ENCODE peak calls at places on chromosomes 13 and 19, in five cellular contexts. Y, H, Q, C and G are unnamed samples.

GRCh38 chr13:67119481-67119883 is 110.7 kb downstream of the PCDH9 start:
- DNase-seq in Y (peak; percentile 25), Q (no peak), C (no peak), H (no peak), G (peak; percentile 8)

GRCh38 chr13:111404746-111405145 is 84.3 kb downstream of the TEX29 start:
- DNase-seq in Y (no peak), H (no peak), C (no peak), Q (no peak), G (no peak)

GRCh38 chr13:37175996-37176395 is 70.5 kb upstream of the CSNK1A1L start:
- DNase-seq in C (no peak), Q (no peak), Y (no peak), H (no peak), G (no peak)

GRCh38 chr13:30241537-30241936 is 65.8 kb downstream of the KATNAL1 start:
- DNase-seq in Y (no peak), Q (no peak), C (no peak), H (no peak), G (no peak)

GRCh38 chr19:40596608-40597328 is 4.4 kb upstream of the LTBP4 start:
- DNase-seq in Q (peak; percentile 76), C (peak; percentile 45), H (peak; percentile 80), Y (peak; percentile 96), G (peak; percentile 67)

GRCh38 chr19:11849264-11849615 is 714 bp downstream of the ZNF439 start:
- DNase-seq in H (peak; percentile 14), C (no peak), Q (no peak), Y (no peak), G (no peak)

GRCh38 chr19:41323430-41324125 is 13.6 kb downstream of the CCDC97 start:
- DNase-seq in H (peak; percentile 37), Y (peak; percentile 93), Q (peak; percentile 84), C (peak; percentile 87), G (no peak)

GRCh38 chr19:14954071-14954655 is 12.9 kb downstream of the OR7C2 start:
- DNase-seq in H (peak; percentile 85), C (no peak), Y (no peak), Q (no peak), G (no peak)

GRCh38 chr13:23915308-23915707 is 18.0 kb upstream of the C1QTNF9B start:
- DNase-seq in H (no peak), Q (no peak), Y (no peak), C (peak; percentile 8), G (peak; percentile 24)

GRCh38 chr13:113400621-113401451 is 36.9 kb upstream of the GRTP1 start:
- DNase-seq in C (no peak), Q (no peak), H (no peak), Y (no peak), G (no peak)

GRCh38 chr13:49877629-49878218 is 58.4 kb downstream of the SPRYD7 start:
- DNase-seq in Y (no peak), C (no peak), H (peak; percentile 58), Q (no peak), G (no peak)

GRCh38 chr13:112182251-112182650 is 115.3 kb downstream of the SOX1 start:
- DNase-seq in C (no peak), Q (no peak), Y (no peak), H (no peak), G (no peak)

GRCh38 chr19:6374179-6374709 is 1.5 kb downstream of the PSPN start:
- DNase-seq in Q (no peak), Y (no peak), H (no peak), C (no peak), G (no peak)

GRCh38 chr13:65710514-65710913 is 1519.6 kb downstream of the PCDH9 start:
- DNase-seq in H (no peak), Q (no peak), Y (no peak), C (peak; percentile 28), G (no peak)

GRCh38 chr13:83151308-83151660 is 731.0 kb downstream of the SLITRK1 start:
- DNase-seq in C (no peak), H (no peak), Y (no peak), Q (no peak), G (no peak)

GRCh38 chr19:5052515-5052914 is 83.6 kb downstream of the KDM4B start:
- DNase-seq in H (peak; percentile 52), C (no peak), Q (peak; percentile 69), Y (no peak), G (no peak)

GRCh38 chr13:31441804-31442487 is 242.2 kb downstream of the B3GLCT start:
- DNase-seq in H (no peak), Q (no peak), C (no peak), Y (no peak), G (no peak)

GRCh38 chr19:14580623-14581237 is 2.2 kb upstream of the CLEC17A start:
- DNase-seq in Y (no peak), H (no peak), C (no peak), Q (no peak), G (no peak)

GRCh38 chr19:56476671-56477428 is at the start of gene ZNF667:
- DNase-seq in Y (no peak), C (no peak), H (peak; percentile 4), Q (peak; percentile 28), G (no peak)

GRCh38 chr19:14112809-14113385 is 4.7 kb downstream of the PRKACA start:
- DNase-seq in Q (no peak), Y (no peak), C (peak; percentile 29), H (peak; percentile 57), G (no peak)

GRCh38 chr19:39166571-39167391 is 30.0 kb upstream of the NCCRP1 start:
- DNase-seq in Y (no peak), H (no peak), C (peak; percentile 49), Q (peak; percentile 92), G (no peak)

GRCh38 chr19:29524912-29525870 is 603 bp upstream of the VSTM2B start:
- DNase-seq in H (peak; percentile 80), C (no peak), Y (no peak), Q (no peak), G (no peak)

GRCh38 chr13:90416519-90416918 is 931.0 kb upstream of the MIR17HG start:
- DNase-seq in C (no peak), Y (no peak), Q (no peak), H (no peak), G (no peak)

GRCh38 chr19:53195265-53195879 is 2.2 kb upstream of the ZNF665 start:
- DNase-seq in C (peak; percentile 67), H (peak; percentile 93), Y (peak; percentile 25), Q (peak; percentile 66), G (peak; percentile 42)

GRCh38 chr13:31957772-31958171 is 73.8 kb upstream of the FRY start:
- DNase-seq in C (no peak), Y (no peak), H (no peak), Q (no peak), G (no peak)

GRCh38 chr13:43089912-43090498 is 66.6 kb downstream of the DNAJC15 start:
- DNase-seq in Y (no peak), H (no peak), C (no peak), Q (no peak), G (no peak)

GRCh38 chr13:33799950-33800592 is 17.9 kb upstream of the RFC3 start:
- DNase-seq in C (peak; percentile 38), Q (peak; percentile 19), H (peak; percentile 37), Y (no peak), G (peak; percentile 12)

GRCh38 chr13:109787135-109787954 is 962 bp upstream of the IRS2 start:
- DNase-seq in Q (peak; percentile 73), C (no peak), H (peak; percentile 74), Y (no peak), G (no peak)
- TF ChIP-seq REST in Q (no peak), C (no peak), H (no peak), Y (no peak), G (no peak)

DNA sequence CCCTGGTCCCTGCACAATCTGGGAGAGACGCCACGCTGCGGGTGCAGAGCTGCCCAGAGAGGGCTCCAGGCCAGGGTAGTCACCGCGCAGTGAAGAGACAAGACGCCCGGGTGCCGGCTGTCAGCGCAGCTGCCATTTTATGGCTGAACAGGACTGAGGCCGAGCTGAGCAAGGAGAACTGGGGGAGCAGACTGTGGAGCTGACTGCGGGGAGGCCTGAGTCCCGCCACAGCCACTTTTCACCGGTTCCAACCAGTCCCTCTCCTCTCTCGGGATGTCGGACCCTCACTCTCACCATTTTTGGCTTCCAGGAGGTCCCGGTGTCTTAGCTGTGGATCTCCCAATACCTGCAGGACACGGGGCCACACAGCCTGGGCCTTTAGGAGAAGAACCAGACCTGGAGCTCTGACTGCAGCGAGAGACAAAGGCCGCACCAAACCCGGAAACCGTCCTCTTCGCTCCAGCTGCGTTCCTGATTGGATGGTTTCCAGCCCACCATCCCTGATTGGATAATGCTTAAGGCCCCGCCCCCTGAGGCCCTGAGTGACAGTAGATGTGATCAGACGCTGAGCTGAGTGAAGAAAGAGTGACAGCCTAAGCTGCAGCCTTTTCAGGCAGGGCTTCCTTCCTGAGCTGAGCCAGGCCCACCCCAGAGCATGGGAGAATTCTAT is at the start of gene ZNF626:
- DNase-seq in C (peak; percentile 93), Y (no peak), Q (peak; percentile 89), H (peak; percentile 100), G (no peak)
- H3K4me2 ChIP-seq in C (peak within 1 kb of the TSS; percentile 69), Y (no peak within 1 kb of the TSS), Q (peak within 1 kb of the TSS; percentile 75), H (peak within 1 kb of the TSS; percentile 83), G (no peak within 1 kb of the TSS)

GRCh38 chr13:28754698-28755545 is 36.2 kb upstream of the SLC46A3 start:
- DNase-seq in H (peak; percentile 71), Y (no peak), C (peak; percentile 11), Q (peak; percentile 38), G (peak; percentile 19)
- TF ChIP-seq REST in H (no peak), Y (no peak), C (no peak), Q (no peak), G (no peak)

GRCh38 chr19:49441210-49441959 is at the start of gene SLC17A7:
- DNase-seq in H (peak; percentile 90), Q (peak; percentile 85), Y (peak; percentile 91), C (no peak), G (no peak)
- H3K4me2 ChIP-seq in H (peak within 1 kb of the TSS; percentile 94), Q (peak within 1 kb of the TSS; percentile 96), Y (peak within 1 kb of the TSS; percentile 99), C (peak within 1 kb of the TSS; percentile 75), G (peak within 1 kb of the TSS; percentile 98)

DNA sequence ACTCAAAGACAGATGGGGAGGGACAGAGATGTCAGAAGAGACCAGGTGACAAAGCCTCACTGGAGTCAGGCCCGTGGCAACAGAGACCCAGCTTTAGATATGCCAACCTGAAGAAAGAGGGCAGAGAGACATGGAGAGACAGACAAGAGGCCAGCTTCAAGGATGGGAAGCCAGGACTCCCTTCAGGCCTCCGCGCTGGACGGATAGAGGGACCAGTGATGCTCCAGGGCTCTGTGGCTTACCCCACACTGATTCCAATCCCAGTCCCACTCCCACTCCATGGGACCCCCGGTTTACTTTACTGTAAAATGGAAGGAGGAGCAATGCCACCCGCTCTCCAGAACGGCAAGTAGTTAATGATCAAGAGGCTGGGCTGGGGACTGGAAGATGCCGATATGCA is 1.7 kb upstream of the ETV2 start:
- DNase-seq in C (no peak), Q (no peak), H (no peak), Y (no peak), G (no peak)
- TF ChIP-seq REST in C (no peak), Q (no peak), H (no peak), Y (no peak), G (no peak)

GRCh38 chr19:7888145-7888825 is at the start of gene LRRC8E:
- DNase-seq in C (peak; percentile 59), Q (peak; percentile 24), Y (peak; percentile 62), H (peak; percentile 92), G (no peak)
- H3K4me2 ChIP-seq in C (peak within 1 kb of the TSS; percentile 88), Q (no peak within 1 kb of the TSS), Y (peak within 1 kb of the TSS; percentile 94), H (peak within 1 kb of the TSS; percentile 89), G (peak within 1 kb of the TSS; percentile 95)